ENCODE peak calls at places on chromosome 3, in six cellular contexts. S is ovary; I is SJSA1; D is CD8-positive, alpha-beta memory T cell; V is heart left ventricle; T is CD4-positive, alpha-beta memory T cell. E is an unnamed sample.
A peak's percentile ranks its signal among the peaks of the same experiment; 100 is the strongest.

GRCh38 chr3:37986479-37987314 is 3.9 kb upstream of the VILL start:
- DNase-seq in S (no peak), D (no peak), I (no peak), T (peak; percentile 29), V (peak; percentile 21), E (no peak)

GRCh38 chr3:138371070-138371950 is 22.9 kb downstream of the MRAS start:
- DNase-seq in S (no peak), I (no peak), V (no peak), T (no peak), D (no peak), E (no peak)

GRCh38 chr3:52983336-52983807 is 62.5 kb downstream of the SFMBT1 start:
- DNase-seq in D (peak; percentile 91), I (no peak), V (no peak), T (peak; percentile 85), S (no peak), E (no peak)

GRCh38 chr3:64617610-64618009 is 70.2 kb downstream of the ADAMTS9 start:
- DNase-seq in V (no peak), I (no peak), D (no peak), T (no peak), S (no peak), E (no peak)

GRCh38 chr3:192467230-192468186 is 259.8 kb downstream of the FGF12 start:
- DNase-seq in S (peak; percentile 32), V (peak; percentile 35), I (peak; percentile 44), T (no peak), D (peak; percentile 24), E (no peak)

GRCh38 chr3:155323063-155323666 is 29.7 kb upstream of the STRIT1 start:
- DNase-seq in D (no peak), I (peak; percentile 51), S (no peak), T (no peak), V (no peak), E (no peak)

GRCh38 chr3:25493246-25493645 is 65.2 kb downstream of the RARB start:
- DNase-seq in D (no peak), T (no peak), V (no peak), S (no peak), I (no peak), E (no peak)

GRCh38 chr3:114043205-114043604 is 13.1 kb downstream of the CCDC191 start:
- DNase-seq in V (no peak), T (no peak), S (no peak), D (no peak), I (no peak), E (no peak)

GRCh38 chr3:25711090-25711489 is 46.4 kb upstream of the TOP2B start:
- DNase-seq in V (no peak), I (no peak), T (no peak), D (no peak), S (no peak), E (no peak)

GRCh38 chr3:122969585-122970453 is 57.7 kb downstream of the SEMA5B start:
- DNase-seq in D (no peak), T (no peak), V (peak; percentile 58), I (no peak), S (no peak), E (peak; percentile 64)

DNA sequence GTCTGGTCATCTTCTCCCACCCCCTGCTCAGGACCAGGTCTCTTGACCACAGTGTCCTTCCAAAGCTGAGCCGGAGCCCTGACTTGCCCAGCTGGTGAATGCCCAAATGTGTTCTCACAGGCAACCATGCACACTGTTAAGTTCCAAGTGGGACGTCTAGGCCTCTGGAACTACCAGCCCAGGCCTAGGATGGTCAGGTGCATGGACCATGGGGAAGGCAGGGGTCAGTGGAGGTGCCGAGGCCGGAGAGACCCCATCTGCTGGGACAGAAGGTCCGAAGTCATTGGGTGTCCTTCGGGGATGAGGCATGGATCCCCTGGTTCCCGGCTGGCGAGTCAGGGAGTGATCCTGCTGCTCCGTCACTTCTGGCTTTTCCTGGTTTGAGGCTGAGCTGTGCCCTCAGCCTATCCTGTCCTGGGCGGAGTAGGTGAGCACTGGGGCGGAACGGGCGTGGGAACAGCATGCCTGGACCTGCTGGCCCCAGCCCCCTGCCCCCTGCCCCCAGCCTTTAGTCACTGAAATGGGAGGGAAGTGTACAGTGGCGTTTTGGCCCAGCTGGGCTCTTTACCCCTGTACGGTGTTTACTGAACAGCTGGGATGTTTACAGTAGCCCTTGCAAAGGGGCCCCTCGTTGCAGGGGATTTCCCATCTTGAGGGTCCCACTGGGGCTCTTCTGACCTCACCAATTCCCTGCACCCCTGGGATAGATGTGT is 12.1 kb downstream of the SEMA3F start:
- DNase-seq in V (no peak), I (no peak), S (no peak), T (peak; percentile 22), D (no peak), E (no peak)
- H3K4me3 ChIP-seq in V (no peak overlapping the region), I (no peak overlapping the region), S (no peak overlapping the region), T (no peak overlapping the region), D (no peak overlapping the region), E (no peak overlapping the region)

GRCh38 chr3:101732240-101732641 is 7.8 kb downstream of the CEP97 start:
- DNase-seq in D (no peak), I (no peak), S (no peak), T (no peak), V (no peak), E (no peak)
- H3K36me3 ChIP-seq in D (peaks cover 23% of the 10 kb centered on the region), I (peaks cover 80% of the 10 kb centered on the region), S (no peaks in the 10 kb centered on the region), T (peaks cover 56% of the 10 kb centered on the region), V (peaks cover 75% of the 10 kb centered on the region), E (peaks cover 1% of the 10 kb centered on the region)

GRCh38 chr3:68057637-68058320 is 403.4 kb upstream of the SUCLG2 start:
- DNase-seq in I (no peak), V (no peak), D (peak; percentile 92), S (no peak), T (peak; percentile 85), E (no peak)
- H3K4me3 ChIP-seq in I (no peak overlapping the region), V (no peak overlapping the region), D (peak overlapping the region; percentile 29), S (no peak overlapping the region), T (no peak overlapping the region), E (no peak overlapping the region)

GRCh38 chr3:172290457-172290856 is 157.8 kb downstream of the GHSR start:
- DNase-seq in S (no peak), T (no peak), I (no peak), V (no peak), D (no peak), E (no peak)
- H3K36me3 ChIP-seq in S (no peaks in the 10 kb centered on the region), T (no peaks in the 10 kb centered on the region), I (peaks cover 58% of the 10 kb centered on the region), V (no peaks in the 10 kb centered on the region), D (peaks cover 6% of the 10 kb centered on the region), E (no peaks in the 10 kb centered on the region)

DNA sequence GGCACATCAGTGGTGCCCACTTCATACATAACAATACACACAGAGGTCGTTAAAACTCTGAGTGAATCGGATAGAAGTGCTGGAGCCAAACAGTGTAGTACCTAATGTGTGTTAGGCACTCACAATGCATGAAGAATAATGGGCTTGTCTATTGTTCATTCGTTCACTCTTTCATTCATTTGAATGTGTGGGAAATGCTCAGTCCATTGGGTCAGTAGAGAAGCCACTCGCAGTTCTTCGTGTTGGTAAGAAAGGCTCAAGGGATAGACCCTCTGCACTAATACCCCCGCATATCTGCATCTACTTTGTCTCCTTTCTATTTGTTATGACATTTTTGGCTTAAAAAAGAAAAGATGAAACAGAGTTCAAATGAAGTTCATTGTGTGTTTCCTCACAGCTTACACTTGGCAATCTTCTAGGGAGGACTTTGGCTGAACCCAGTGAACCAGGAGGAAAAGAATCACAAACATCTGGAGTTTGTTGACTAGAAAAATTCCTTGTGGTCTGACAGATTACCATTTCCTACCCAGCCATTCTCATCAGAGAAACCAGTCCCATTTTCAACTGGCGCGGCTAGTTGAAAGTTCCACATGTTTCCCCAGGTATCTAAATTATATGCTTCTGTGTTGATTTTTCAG is 32.9 kb upstream of the MFSD1 start:
- DNase-seq in V (no peak), T (no peak), D (no peak), S (no peak), I (peak; percentile 59), E (no peak)
- H3K4me3 ChIP-seq in V (no peak overlapping the region), T (no peak overlapping the region), D (no peak overlapping the region), S (no peak overlapping the region), I (no peak overlapping the region), E (no peak overlapping the region)

GRCh38 chr3:12231481-12231880 is 57.4 kb upstream of the PPARG start:
- DNase-seq in D (no peak), V (no peak), I (no peak), S (no peak), T (no peak), E (no peak)
- H3K36me3 ChIP-seq in D (no peaks in the 10 kb centered on the region), V (no peaks in the 10 kb centered on the region), I (no peaks in the 10 kb centered on the region), S (no peaks in the 10 kb centered on the region), T (no peaks in the 10 kb centered on the region), E (no peaks in the 10 kb centered on the region)

DNA sequence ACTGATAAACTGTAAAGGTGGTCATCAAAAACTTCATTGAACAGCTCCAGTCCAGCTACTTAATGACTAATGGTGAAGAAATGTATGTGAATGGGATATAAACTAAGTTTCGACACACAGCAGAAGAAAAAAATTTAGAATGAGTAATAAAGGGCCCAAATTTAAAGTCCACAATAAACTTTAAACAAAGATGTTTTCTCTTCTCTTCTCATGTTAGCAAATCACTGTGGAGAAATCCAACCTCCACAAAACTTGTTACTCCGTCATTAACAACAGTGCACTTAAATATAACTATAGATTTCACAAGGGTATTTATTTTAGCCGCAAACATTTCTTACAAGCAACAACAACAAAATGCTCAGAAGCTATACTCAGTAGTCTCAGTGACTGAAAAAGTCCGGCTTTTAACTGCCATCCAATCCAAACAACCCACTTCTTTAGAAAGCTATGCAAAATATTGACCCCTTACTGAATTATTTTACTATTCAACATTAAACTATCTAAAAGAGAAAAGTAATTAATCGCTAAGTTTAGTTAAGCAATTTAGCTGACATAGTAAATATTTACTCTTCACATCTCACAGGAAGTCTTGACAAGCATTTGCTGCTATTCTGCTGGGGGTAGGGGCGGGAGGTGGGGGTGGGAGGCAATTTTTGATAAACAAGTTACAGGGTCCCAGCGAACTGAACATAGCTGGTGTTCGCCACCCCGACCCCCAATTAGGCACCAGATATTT is 2.5 kb downstream of the IGF2BP2 start:
- DNase-seq in S (no peak), I (no peak), T (no peak), D (no peak), V (no peak), E (no peak)
- H3K4me3 ChIP-seq in S (no peak overlapping the region), I (peak overlapping the region; percentile 94), T (no peak overlapping the region), D (no peak overlapping the region), V (peak overlapping the region; percentile 69), E (no peak overlapping the region)

GRCh38 chr3:125300416-125300815 is 74.7 kb downstream of the ZNF148 start:
- DNase-seq in T (no peak), V (no peak), S (no peak), I (no peak), D (no peak), E (no peak)
- H3K36me3 ChIP-seq in T (peaks cover 9% of the 10 kb centered on the region), V (no peaks in the 10 kb centered on the region), S (no peaks in the 10 kb centered on the region), I (no peaks in the 10 kb centered on the region), D (no peaks in the 10 kb centered on the region), E (no peaks in the 10 kb centered on the region)

DNA sequence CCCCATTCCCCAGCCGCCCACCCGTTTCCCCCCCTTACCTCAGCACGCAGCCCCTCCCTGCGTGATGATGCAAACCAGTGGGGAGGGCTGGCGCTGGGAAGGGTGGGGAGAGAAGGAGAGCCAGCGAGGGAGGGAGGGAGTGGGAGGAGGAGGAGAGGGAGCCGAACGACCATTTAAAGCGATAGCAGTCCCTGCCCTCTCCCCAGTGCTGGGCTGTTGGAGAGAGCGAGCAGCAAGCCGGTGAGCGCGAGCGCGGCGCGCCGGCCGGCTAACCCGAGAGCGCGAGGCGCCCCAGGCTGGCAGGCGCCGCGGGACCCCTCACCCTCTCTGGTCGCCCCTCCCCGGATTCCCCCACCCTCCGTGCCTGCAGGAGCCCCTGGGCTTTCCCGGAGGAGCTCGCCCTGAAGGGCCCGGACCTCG is at the start of gene GRM7:
- DNase-seq in I (no peak), D (no peak), V (no peak), T (no peak), S (no peak), E (peak; percentile 71)
- H3K4me3 ChIP-seq in I (no peak within 1 kb of the TSS), D (no peak within 1 kb of the TSS), V (no peak within 1 kb of the TSS), T (no peak within 1 kb of the TSS), S (peak within 1 kb of the TSS; percentile 37), E (peak within 1 kb of the TSS; percentile 32)